ENCODE peak calls at places on chromosome 5, in seven cellular contexts. A, K, I, V, L, N and G are unnamed samples.

GRCh38 chr5:73365301-73365853 is 83.2 kb downstream of the FOXD1 start:
- DNase-seq in I (no peak), L (no peak), V (peak; percentile 86), A (peak; percentile 96), K (no peak), N (no peak), G (no peak)

GRCh38 chr5:75668988-75669760 is 48.1 kb downstream of the POC5 start:
- DNase-seq in L (no peak), V (no peak), I (no peak), K (peak; percentile 54), N (peak; percentile 61), A (peak; percentile 18), G (no peak)

GRCh38 chr5:133048993-133049725 is 2.7 kb upstream of the HSPA4 start:
- DNase-seq in L (no peak), A (peak; percentile 33), N (peak; percentile 24), K (no peak), V (no peak), I (no peak), G (no peak)

GRCh38 chr5:179051784-179052183 is 8.4 kb upstream of the ZNF354C start:
- DNase-seq in I (no peak), L (no peak), K (no peak), A (no peak), N (peak; percentile 87), V (no peak), G (no peak)

GRCh38 chr5:152369298-152369697 is 35.8 kb downstream of the NMUR2 start:
- DNase-seq in I (no peak), V (no peak), A (no peak), L (no peak), K (no peak), N (no peak), G (no peak)

GRCh38 chr5:136060963-136061362 is 32.2 kb downstream of the TGFBI start:
- DNase-seq in V (no peak), N (no peak), A (no peak), K (no peak), I (no peak), L (no peak), G (no peak)

GRCh38 chr5:179345429-179346321 is at the start of gene ADAMTS2:
- DNase-seq in A (peak; percentile 56), V (peak; percentile 74), N (peak; percentile 33), K (peak; percentile 73), L (no peak), I (peak; percentile 72), G (peak; percentile 57)

GRCh38 chr5:126837907-126838539 is 61.1 kb downstream of the LMNB1 start:
- DNase-seq in A (peak; percentile 53), V (peak; percentile 36), N (peak; percentile 23), I (no peak), K (no peak), L (no peak), G (no peak)

GRCh38 chr5:442335-443238 is at the start of gene EXOC3:
- DNase-seq in V (peak; percentile 77), K (peak; percentile 74), I (peak; percentile 70), A (peak; percentile 56), L (no peak), N (peak; percentile 80), G (peak; percentile 63)

GRCh38 chr5:61933787-61934626 is 372.0 kb upstream of the KIF2A start:
- DNase-seq in L (no peak), A (peak; percentile 29), I (peak; percentile 62), K (peak; percentile 70), V (peak; percentile 60), N (peak; percentile 71), G (peak; percentile 66)

GRCh38 chr5:179342577-179342976 is 2.7 kb downstream of the ADAMTS2 start:
- DNase-seq in N (no peak), L (no peak), K (peak; percentile 39), I (peak; percentile 58), V (peak; percentile 71), A (peak; percentile 59), G (no peak)

GRCh38 chr5:151660616-151661015 is 26.1 kb downstream of the SPARC start:
- DNase-seq in A (peak; percentile 84), I (no peak), V (peak; percentile 73), L (no peak), K (no peak), N (peak; percentile 65), G (no peak)

GRCh38 chr5:39712316-39713223 is 287.8 kb upstream of the DAB2 start:
- DNase-seq in I (no peak), A (no peak), V (no peak), N (no peak), L (no peak), K (no peak), G (no peak)

GRCh38 chr5:178688551-178688950 is 41.9 kb downstream of the ZNF354A start:
- DNase-seq in V (no peak), K (no peak), A (no peak), I (no peak), L (no peak), N (no peak), G (no peak)

GRCh38 chr5:73902327-73903051 is 276.5 kb downstream of the ARHGEF28 start:
- DNase-seq in L (peak; percentile 21), K (peak; percentile 63), V (peak; percentile 72), I (no peak), A (peak; percentile 77), N (peak; percentile 89), G (peak; percentile 54)

GRCh38 chr5:38404667-38405276 is 146.4 kb downstream of the EGFLAM start:
- DNase-seq in K (peak; percentile 72), A (no peak), V (no peak), L (no peak), N (peak; percentile 59), I (peak; percentile 69), G (peak; percentile 8)

GRCh38 chr5:135320718-135321484 is 78.1 kb downstream of the MACROH2A1 start:
- DNase-seq in V (no peak), L (no peak), I (peak; percentile 9), N (no peak), A (no peak), K (no peak), G (no peak)

GRCh38 chr5:133304707-133305216 is 252.9 kb downstream of the HSPA4 start:
- DNase-seq in I (no peak), L (no peak), A (no peak), K (peak; percentile 18), N (no peak), V (no peak), G (no peak)

GRCh38 chr5:74113987-74114386 is 488.0 kb downstream of the ARHGEF28 start:
- DNase-seq in L (no peak), I (no peak), N (no peak), A (no peak), V (no peak), K (no peak), G (no peak)

GRCh38 chr5:43063731-43064171 is 23.6 kb upstream of the ANXA2R start:
- DNase-seq in V (no peak), I (peak; percentile 65), N (peak; percentile 72), A (no peak), L (no peak), K (peak; percentile 48), G (no peak)

GRCh38 chr5:175652741-175653663 is 4.9 kb upstream of the HRH2 start:
- DNase-seq in N (no peak), I (no peak), A (no peak), K (no peak), V (no peak), L (no peak), G (no peak)

GRCh38 chr5:157384971-157385709 is 74.9 kb upstream of the NIPAL4 start:
- DNase-seq in K (peak; percentile 99), L (peak; percentile 51), N (peak; percentile 98), I (no peak), A (peak; percentile 99), V (peak; percentile 98), G (no peak)

GRCh38 chr5:180575571-180575970 is 15.7 kb downstream of the SCGB3A1 start:
- DNase-seq in I (no peak), V (no peak), K (no peak), A (peak; percentile 17), N (no peak), L (no peak), G (no peak)

GRCh38 chr5:157961828-157962390 is 103.0 kb upstream of the CLINT1 start:
- DNase-seq in L (no peak), K (no peak), N (peak; percentile 37), V (peak; percentile 10), I (no peak), A (no peak), G (no peak)

GRCh38 chr5:157598350-157598936 is 22.9 kb upstream of the ADAM19 start:
- DNase-seq in N (no peak), K (no peak), L (no peak), A (no peak), I (no peak), V (no peak), G (no peak)

GRCh38 chr5:115431116-115431515 is 113.5 kb downstream of the FEM1C start:
- DNase-seq in I (no peak), A (no peak), N (no peak), K (no peak), V (no peak), L (no peak), G (no peak)

GRCh38 chr5:181052928-181053759 is 13.1 kb downstream of the BTNL9 start:
- DNase-seq in N (no peak), K (no peak), V (no peak), I (no peak), L (no peak), A (no peak), G (no peak)

GRCh38 chr5:6540111-6540830 is 91.6 kb downstream of the UBE2QL1 start:
- DNase-seq in N (no peak), V (no peak), A (peak; percentile 56), I (no peak), L (no peak), K (no peak), G (no peak)

GRCh38 chr5:1772634-1773033 is 27.0 kb downstream of the MRPL36 start:
- DNase-seq in N (no peak), I (no peak), K (no peak), A (peak; percentile 66), L (no peak), V (peak; percentile 8), G (no peak)

DNA sequence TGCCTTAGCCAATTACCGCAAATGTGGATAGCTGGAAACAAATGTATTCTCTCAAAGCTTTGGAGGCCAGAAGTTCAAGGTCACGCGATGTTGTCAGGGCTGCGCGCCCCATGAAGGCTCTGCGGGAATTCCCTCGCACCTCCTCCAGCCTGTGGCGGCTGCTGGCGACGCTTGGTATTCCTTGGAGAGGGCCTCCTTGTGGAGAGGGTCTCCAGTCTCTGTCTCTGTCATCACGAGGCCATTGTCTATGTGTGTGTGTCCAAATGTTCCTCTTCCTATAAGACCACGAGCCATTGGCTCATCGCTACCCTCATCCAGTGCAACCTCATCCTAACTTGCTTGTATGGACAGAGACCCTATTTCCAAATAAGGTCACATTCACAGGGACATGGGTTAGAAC is 97.5 kb downstream of the ANKRD33B start:
- DNase-seq in K (no peak), N (no peak), I (no peak), L (no peak), A (no peak), V (no peak), G (no peak)
- H2AK5ac ChIP-seq in K (no peak overlapping the region), N (no peak overlapping the region), I (no peak overlapping the region), L (peak overlapping the region; percentile 16), A (no peak overlapping the region), V (no peak overlapping the region), G (no peak overlapping the region)

GRCh38 chr5:83306572-83307241 is 164.8 kb upstream of the VCAN start:
- DNase-seq in K (peak; percentile 12), I (no peak), N (peak; percentile 42), V (peak; percentile 91), A (peak; percentile 89), L (no peak), G (no peak)
- H2BK5ac ChIP-seq in K (no peak overlapping the region), I (no peak overlapping the region), N (no peak overlapping the region), V (no peak overlapping the region), A (no peak overlapping the region), L (no peak overlapping the region), G (no peak overlapping the region)

GRCh38 chr5:17444496-17444895 is 53.5 kb upstream of the TAF11L2 start:
- DNase-seq in V (no peak), K (no peak), I (no peak), A (peak; percentile 44), L (no peak), N (no peak), G (no peak)
- H2AK5ac ChIP-seq in V (no peak overlapping the region), K (no peak overlapping the region), I (no peak overlapping the region), A (no peak overlapping the region), L (no peak overlapping the region), N (no peak overlapping the region), G (no peak overlapping the region)

GRCh38 chr5:3958389-3958788 is 362.8 kb downstream of the IRX1 start:
- DNase-seq in V (no peak), L (no peak), I (no peak), K (peak; percentile 16), N (no peak), A (no peak), G (no peak)
- H2BK5ac ChIP-seq in V (no peak overlapping the region), L (no peak overlapping the region), I (no peak overlapping the region), K (no peak overlapping the region), N (no peak overlapping the region), A (no peak overlapping the region), G (no peak overlapping the region)